ENCODE peak calls at places on chromosomes 7 and 10, in four cellular contexts. Y, M, A and L are unnamed samples.

GRCh38 chr7:603152-603941 is 83.7 kb upstream of the PDGFA start:
- DNase-seq in Y (no peak), M (no peak), A (no peak), L (no peak)

GRCh38 chr10:117499248-117500105 is 43.1 kb upstream of the EMX2 start:
- DNase-seq in Y (no peak), M (no peak), A (no peak), L (no peak)

GRCh38 chr7:27174077-27175004 is at the start of gene HOXA10:
- DNase-seq in Y (no peak), M (no peak), A (no peak), L (no peak)

GRCh38 chr10:24952701-24953349 is 419 bp upstream of the PRTFDC1 start:
- DNase-seq in Y (peak), M (peak), A (peak), L (no peak)

GRCh38 chr10:34854147-34854601 is 39.1 kb upstream of the PARD3 start:
- DNase-seq in Y (peak), M (peak), A (peak), L (peak)

GRCh38 chr7:157502701-157503111 is 165.9 kb downstream of the DNAJB6 start:
- DNase-seq in Y (no peak), M (peak), A (peak), L (no peak)

GRCh38 chr10:21502371-21502765 is 23.1 kb downstream of the SKIDA1 start:
- DNase-seq in Y (no peak), M (no peak), A (no peak), L (no peak)

GRCh38 chr10:28349892-28350291 is 47.0 kb upstream of the MPP7 start:
- DNase-seq in Y (no peak), M (no peak), A (no peak), L (no peak)

GRCh38 chr7:105821527-105821926 is 54.9 kb downstream of the ATXN7L1 start:
- DNase-seq in Y (no peak), M (no peak), A (no peak), L (no peak)

GRCh38 chr7:150568714-150569113 is 1.5 kb downstream of the GIMAP4 start:
- DNase-seq in Y (no peak), M (no peak), A (no peak), L (no peak)

GRCh38 chr10:52276982-52277381 is 37.1 kb upstream of the DKK1 start:
- DNase-seq in Y (no peak), M (no peak), A (no peak), L (no peak)

GRCh38 chr7:84688671-84689070 is 494.1 kb upstream of the SEMA3A start:
- DNase-seq in Y (peak), M (peak), A (peak), L (no peak)

GRCh38 chr7:66227808-66228207 is 22.7 kb downstream of the TPST1 start:
- DNase-seq in Y (no peak), M (no peak), A (no peak), L (no peak)

GRCh38 chr10:129771576-129772471 is 192.2 kb downstream of the EBF3 start:
- DNase-seq in Y (no peak), M (no peak), A (no peak), L (no peak)

GRCh38 chr7:29355388-29355787 is 160.8 kb downstream of the CHN2 start:
- DNase-seq in Y (no peak), M (no peak), A (no peak), L (no peak)

GRCh38 chr7:31816810-31817209 is 129.8 kb downstream of the PPP1R17 start:
- DNase-seq in Y (no peak), M (no peak), A (no peak), L (no peak)

GRCh38 chr7:155879592-155879991 is 67.3 kb upstream of the SHH start:
- DNase-seq in Y (no peak), M (no peak), A (no peak), L (no peak)

GRCh38 chr10:45058580-45058979 is 57.9 kb downstream of the ZNF22 start:
- DNase-seq in Y (no peak), M (peak), A (no peak), L (no peak)
- H3K4me3 ChIP-seq in Y (no peak), M (no peak), A (no peak), L (no peak)

GRCh38 chr10:110444009-110444347 is 53.7 kb upstream of the DUSP5 start:
- DNase-seq in Y (no peak), M (no peak), A (no peak), L (no peak)
- H3K4me3 ChIP-seq in Y (no peak), M (no peak), A (no peak), L (no peak)

DNA sequence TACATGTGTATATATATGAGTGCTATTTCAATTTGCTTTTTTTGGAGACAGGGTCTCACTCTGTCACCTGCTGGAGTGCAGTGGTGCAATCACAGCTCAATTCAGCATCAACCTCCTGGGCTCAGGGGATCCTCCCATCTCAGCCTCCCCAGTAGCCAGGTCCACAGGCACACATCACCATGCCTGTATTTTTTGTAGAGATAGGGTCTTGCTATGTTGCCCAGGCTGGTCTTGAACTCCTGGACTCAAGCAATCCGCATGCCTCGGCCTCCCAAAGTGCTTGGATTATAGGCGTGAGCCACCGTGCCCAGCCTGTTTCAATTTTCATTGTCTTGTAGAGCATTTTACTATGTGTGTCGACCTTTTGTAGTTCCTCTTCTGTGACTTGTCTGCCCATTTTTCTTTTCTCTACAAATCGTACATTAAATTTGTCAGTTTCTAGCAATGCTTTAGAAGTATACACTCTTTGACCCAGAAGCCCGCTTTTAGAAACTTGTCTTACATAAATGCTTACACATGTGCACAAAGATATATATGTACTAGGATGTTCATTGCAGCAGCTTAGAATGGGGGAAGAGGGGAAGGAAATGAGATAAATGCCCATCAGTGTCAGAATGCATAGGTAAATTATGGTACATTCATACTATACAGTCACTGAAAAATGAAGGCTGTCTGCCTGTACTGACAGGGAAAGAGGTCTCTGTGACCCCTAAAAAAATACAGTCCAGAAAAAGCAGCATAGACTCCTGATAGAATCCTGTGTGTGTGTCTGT is 12.2 kb upstream of the RFC2 start:
- DNase-seq in Y (no peak), M (no peak), A (no peak), L (no peak)
- H3K4me3 ChIP-seq in Y (no peak), M (no peak), A (no peak), L (no peak)

DNA sequence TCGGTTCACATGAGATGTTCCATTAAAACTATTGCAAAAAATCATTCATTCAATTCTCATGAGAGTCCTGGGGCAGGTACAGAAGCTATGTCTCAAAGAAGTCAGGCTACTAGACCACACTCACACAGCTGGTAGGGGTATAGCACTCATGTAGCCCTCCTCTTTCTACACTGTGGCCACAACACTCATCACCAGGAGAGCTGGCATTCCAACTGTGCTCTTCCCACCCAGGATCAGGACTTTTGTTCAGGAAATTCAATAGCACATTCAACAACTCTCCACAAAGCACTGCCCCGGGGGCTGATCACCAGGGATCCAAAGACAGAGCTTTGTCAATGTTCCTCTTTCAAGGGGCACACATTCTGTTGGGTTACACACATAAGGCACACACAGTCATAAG is 31.0 kb upstream of the C10orf90 start:
- DNase-seq in Y (no peak), M (no peak), A (no peak), L (no peak)
- H3K4me3 ChIP-seq in Y (no peak), M (no peak), A (no peak), L (no peak)

DNA sequence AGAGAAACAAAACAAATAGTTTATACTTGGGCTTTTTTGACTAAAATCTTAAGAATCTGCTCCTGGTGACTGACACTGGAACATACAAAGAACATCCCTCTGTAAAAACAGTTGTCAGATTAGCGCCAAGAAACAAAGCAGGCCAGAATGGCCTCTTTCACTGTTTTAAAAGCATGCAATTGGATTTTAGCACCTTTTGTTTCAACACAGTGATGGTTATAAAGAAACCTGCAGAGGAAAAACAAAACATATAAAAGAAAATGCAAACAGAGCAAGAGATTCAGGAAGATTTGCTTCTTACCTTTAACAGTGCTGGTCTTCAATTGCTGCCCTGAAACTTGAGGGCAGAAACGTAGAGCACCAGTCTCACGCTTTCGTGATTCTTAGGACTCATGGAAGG is 652.2 kb upstream of the KCND2 start:
- DNase-seq in Y (no peak), M (no peak), A (no peak), L (no peak)
- H3K4me3 ChIP-seq in Y (no peak), M (no peak), A (no peak), L (no peak)

DNA sequence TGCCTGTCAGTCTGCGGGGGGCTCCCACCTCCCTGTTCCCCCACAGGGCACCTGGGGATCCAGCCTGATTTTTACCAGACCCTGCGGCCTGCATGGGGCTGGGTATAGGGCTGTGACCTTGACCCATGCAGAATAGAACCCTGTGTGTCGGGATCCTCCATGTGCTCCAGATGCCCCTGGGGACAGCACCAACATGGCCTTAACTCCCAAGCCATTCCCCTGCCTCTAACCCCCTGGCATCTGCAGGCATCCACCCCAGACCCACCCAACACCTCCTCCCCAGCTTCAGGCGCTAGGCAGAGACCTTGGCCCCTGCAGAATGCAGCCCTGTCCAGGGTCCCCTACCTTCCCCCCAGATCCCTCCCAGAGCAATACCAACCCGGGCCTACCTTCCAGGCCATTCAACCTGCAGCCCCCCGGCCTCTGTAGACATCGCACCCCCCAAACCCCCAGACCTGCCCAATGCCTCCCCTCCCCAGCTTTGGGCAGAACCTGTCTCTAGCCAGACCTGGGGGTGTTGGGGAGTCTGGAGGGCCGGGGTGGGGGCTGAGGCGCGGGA is 770 bp upstream of the ELN start:
- DNase-seq in Y (no peak), M (no peak), A (no peak), L (no peak)
- H3K4me3 ChIP-seq in Y (no peak), M (no peak), A (no peak), L (no peak)

DNA sequence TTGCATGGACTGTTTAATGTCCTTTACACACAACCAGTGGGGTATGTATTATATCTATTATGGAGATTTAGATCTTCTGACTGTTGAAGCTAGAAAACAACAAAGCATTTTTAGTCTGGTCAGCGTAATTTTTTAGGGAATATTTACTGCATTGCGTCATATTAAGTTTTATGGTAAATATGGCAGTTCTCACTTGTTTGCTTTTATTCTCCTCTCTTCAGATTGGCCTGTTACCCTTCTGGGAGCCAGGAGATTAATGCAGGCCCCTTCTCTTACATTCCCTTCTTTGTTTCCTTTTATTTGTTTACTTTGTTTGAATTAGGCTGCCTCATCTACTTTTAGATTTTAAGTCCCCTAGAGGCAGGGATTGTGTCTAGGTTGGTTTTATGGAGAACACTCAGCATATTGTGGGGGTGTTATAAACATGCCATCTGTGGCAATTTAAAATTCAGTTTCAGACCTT is 13.8 kb downstream of the UBE2D1 start:
- DNase-seq in Y (no peak), M (no peak), A (no peak), L (no peak)
- H3K4me3 ChIP-seq in Y (no peak), M (no peak), A (no peak), L (no peak)

GRCh38 chr7:127251458-127252379 is 1.0 kb downstream of the GRM8 start:
- DNase-seq in Y (no peak), M (no peak), A (no peak), L (no peak)
- H3K4me3 ChIP-seq in Y (peak), M (peak), A (peak), L (peak)

DNA sequence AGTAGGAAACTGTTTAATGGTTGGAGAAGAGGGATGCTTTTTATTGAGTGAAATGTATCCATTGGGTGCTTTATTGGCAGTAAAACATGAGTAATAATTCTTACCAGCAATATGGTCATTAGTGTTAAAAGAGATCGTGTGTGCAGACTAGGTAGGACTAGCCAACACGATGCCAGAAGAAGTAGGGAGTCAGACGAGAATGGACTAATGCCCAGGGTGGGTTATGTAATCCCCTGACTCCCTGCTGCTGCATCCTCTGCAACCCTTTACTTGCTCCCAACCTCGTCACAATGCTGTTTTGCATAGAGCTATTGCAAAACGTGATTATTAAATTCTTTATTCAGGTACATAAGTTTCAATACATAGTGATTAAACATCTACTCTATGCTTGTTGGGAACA is 1213.7 kb downstream of the GATA3 start:
- DNase-seq in Y (no peak), M (no peak), A (no peak), L (no peak)
- H3K4me3 ChIP-seq in Y (no peak), M (no peak), A (no peak), L (no peak)